ENCODE peak calls at places on chromosomes 6 and 20, in eight cellular contexts. N is GM13977, R is cardiac fibroblast, V is dorsolateral prefrontal cortex, G is brain microvascular endothelial cell, M is AG10803, W is bronchial epithelial cell, D is endothelial cell. K is an unnamed sample.
A peak's percentile ranks its signal among the peaks of the same experiment; 100 is the strongest.

GRCh38 chr6:135922170-135922569 is 70.7 kb downstream of the PDE7B start:
- DNase-seq in G (peak; percentile 92), M (peak; percentile 98), N (no peak), W (peak; percentile 99), R (peak; percentile 99), V (no peak), D (no peak), K (peak; percentile 98)

GRCh38 chr20:22515264-22515663 is 69.1 kb downstream of the FOXA2 start:
- DNase-seq in W (no peak), V (no peak), R (no peak), N (no peak), M (no peak), G (no peak), D (no peak), K (no peak)

GRCh38 chr20:36579996-36580545 is 6.7 kb downstream of the TGIF2 start:
- DNase-seq in N (no peak), G (peak; percentile 28), D (no peak), M (peak; percentile 15), W (no peak), V (no peak), R (peak; percentile 18), K (no peak)

GRCh38 chr6:146813554-146813953 is 214.8 kb downstream of the ADGB start:
- DNase-seq in W (no peak), N (no peak), V (no peak), G (no peak), R (peak; percentile 48), M (peak; percentile 32), D (no peak), K (no peak)

GRCh38 chr6:22570185-22570551 is 802 bp downstream of the HDGFL1 start:
- DNase-seq in N (no peak), G (no peak), R (no peak), M (no peak), W (no peak), D (no peak), V (no peak), K (no peak)

GRCh38 chr6:141105481-141105880 is 1027.2 kb upstream of the GJE1 start:
- DNase-seq in D (no peak), V (no peak), G (peak; percentile 70), W (no peak), N (no peak), M (peak; percentile 67), R (peak; percentile 48), K (no peak)

GRCh38 chr6:71335544-71335943 is 46.9 kb downstream of the OGFRL1 start:
- DNase-seq in V (no peak), N (no peak), W (no peak), G (no peak), D (no peak), M (no peak), R (no peak), K (no peak)

GRCh38 chr20:43926287-43926686 is 11.6 kb downstream of the TOX2 start:
- DNase-seq in M (no peak), G (no peak), V (no peak), W (no peak), R (no peak), D (no peak), N (no peak), K (no peak)

DNA sequence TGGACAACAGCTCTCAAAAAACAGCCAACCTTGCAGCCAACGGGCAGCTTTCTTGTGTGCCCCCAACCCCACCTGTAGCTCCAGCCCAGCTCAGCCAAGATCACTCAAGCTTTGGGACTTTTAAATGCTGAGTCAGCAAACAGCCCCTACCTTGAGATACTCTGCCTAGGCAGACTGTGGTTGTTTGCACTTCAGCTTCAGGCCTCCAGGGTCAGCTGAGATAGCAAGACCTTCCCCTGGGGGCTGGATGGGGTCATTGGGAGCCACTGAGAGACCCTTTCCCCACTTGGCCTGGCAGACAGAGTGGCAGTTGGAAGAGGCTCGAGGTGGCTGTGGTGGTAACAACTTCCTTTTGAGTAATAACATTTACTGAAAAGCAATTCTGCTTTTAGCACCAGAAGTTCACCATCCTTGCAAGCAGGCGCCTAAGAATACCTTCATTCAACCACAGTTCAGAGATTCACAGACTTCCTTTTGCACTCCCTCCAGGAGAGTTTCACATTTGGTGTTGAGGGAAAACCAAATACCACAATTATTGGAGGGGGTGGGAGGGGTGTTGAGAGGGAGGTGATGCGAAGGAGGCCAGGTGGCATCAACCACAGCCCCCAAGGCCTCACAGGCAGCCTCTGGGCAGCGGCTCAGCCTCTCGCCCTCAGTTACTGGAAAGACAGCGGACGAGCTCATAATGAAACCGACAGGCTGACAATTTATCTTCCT is 148.0 kb downstream of the CEBPB start:
- DNase-seq in R (no peak), M (peak; percentile 67), W (no peak), D (no peak), G (no peak), V (peak; percentile 32), N (peak; percentile 85), K (no peak)
- TF ChIP-seq CTCF in R (no peak), M (peak; percentile 8), W (no peak), D (no peak), G (no peak), V (no peak), N (no peak), K (no peak)

DNA sequence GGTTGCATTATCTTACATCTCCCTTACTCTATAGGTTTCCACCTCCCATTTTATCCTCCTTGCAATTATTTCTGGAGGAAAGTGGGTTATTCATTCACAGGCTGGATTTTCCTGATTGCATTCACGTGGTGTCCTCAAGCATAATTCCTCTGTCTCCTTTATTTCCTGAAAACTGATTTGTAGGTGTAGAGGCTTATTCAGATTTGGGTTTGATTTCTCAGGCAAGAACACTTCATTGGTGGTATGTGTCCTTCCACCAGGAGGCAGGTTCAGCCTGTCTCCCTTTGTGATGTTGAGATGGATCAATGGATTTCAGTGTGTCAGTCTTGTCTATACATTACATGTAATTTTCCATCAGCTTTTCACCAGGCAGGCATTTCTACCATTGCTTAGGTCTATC is 17.3 kb downstream of the DNPH1 start:
- DNase-seq in R (no peak), M (no peak), D (no peak), V (no peak), G (no peak), W (no peak), N (no peak), K (no peak)
- TF ChIP-seq CTCF in R (no peak), M (no peak), D (no peak), V (no peak), G (peak; percentile 26), W (peak; percentile 12), N (peak; percentile 2), K (no peak)

GRCh38 chr20:8856668-8857067 is 212.2 kb upstream of the PLCB4 start:
- DNase-seq in M (no peak), N (no peak), W (no peak), G (no peak), D (no peak), V (no peak), R (no peak), K (no peak)

GRCh38 chr20:8858181-8858794 is 210.6 kb upstream of the PLCB4 start:
- DNase-seq in W (no peak), V (no peak), N (no peak), M (peak; percentile 35), D (no peak), G (peak; percentile 19), R (peak; percentile 11), K (no peak)

GRCh38 chr20:8853805-8854338 is 215.0 kb upstream of the PLCB4 start:
- DNase-seq in R (peak; percentile 90), V (no peak), D (peak; percentile 40), M (peak; percentile 81), G (peak; percentile 78), W (peak; percentile 75), N (peak; percentile 53), K (peak; percentile 79)

GRCh38 chr20:8854566-8854965 is 214.3 kb upstream of the PLCB4 start:
- DNase-seq in R (peak; percentile 54), N (no peak), V (no peak), W (no peak), M (peak; percentile 82), G (peak; percentile 58), D (peak; percentile 19), K (no peak)

DNA sequence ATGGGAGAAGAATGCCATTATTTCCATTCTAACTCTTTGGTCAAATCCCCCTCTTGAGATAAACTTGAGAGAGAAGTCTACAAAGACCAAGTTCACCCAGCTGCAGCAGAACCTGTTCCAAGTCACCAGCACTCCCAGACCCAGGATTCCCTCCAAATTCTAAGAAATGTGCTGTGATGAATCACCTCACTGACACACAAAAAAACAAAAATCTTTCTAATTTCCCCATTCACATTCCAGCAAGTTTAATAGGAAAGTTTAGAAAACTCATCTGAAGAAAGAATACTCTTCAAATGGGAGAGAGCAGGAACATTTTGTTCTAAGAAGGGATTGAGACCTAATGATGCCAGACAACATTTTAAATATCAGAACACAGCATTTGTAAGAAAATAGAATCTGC is 213.6 kb upstream of the PLCB4 start:
- DNase-seq in D (no peak), W (no peak), N (no peak), M (peak; percentile 83), R (peak; percentile 67), V (no peak), G (no peak), K (peak; percentile 37)
- TF ChIP-seq CTCF in D (no peak), W (no peak), N (no peak), M (no peak), R (no peak), V (no peak), G (no peak), K (no peak)

GRCh38 chr6:69729870-69730449 is 66.8 kb downstream of the LMBRD1 start:
- DNase-seq in M (peak; percentile 1), V (no peak), N (no peak), D (no peak), R (peak; percentile 32), W (peak; percentile 17), G (no peak), K (peak; percentile 3)
- TF ChIP-seq CTCF in M (peak; percentile 52), V (peak; percentile 68), N (peak; percentile 29), D (peak; percentile 60), R (no peak), W (peak; percentile 1), G (no peak), K (no peak)

GRCh38 chr6:134173936-134174789 is 121.7 kb upstream of the SLC2A12 start:
- DNase-seq in D (peak; percentile 87), R (peak; percentile 94), G (peak; percentile 75), M (peak; percentile 84), W (peak; percentile 72), N (peak; percentile 75), V (peak; percentile 74), K (peak; percentile 90)
- TF ChIP-seq CTCF in D (peak; percentile 98), R (peak; percentile 65), G (peak; percentile 80), M (peak; percentile 81), W (peak; percentile 75), N (peak; percentile 86), V (peak; percentile 88), K (peak; percentile 86)

DNA sequence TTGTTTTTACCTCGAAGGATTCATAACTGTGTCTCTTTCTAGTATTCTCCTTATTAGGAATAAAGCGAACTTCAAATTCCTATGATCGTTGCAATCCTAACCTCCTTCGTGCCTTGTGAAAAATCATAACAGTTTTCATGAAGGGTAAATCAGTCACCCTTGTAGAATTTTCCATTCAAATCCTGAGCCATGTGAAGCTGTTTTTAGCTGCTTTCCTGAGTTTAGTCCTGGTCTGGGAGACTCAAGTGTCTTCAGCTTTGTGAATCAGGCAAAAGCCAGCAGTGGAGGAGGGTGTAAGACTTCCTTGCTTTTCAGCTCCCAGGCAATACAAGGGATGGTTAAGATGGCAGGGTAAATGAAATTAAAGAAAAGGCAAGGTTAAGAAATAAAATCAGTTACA is 24.3 kb downstream of the GCNT2 start:
- DNase-seq in M (no peak), D (no peak), W (no peak), N (no peak), V (no peak), G (no peak), R (no peak), K (no peak)
- TF ChIP-seq CTCF in M (no peak), D (no peak), W (no peak), N (no peak), V (no peak), G (no peak), R (no peak), K (no peak)

GRCh38 chr6:139117734-139118133 is 17.1 kb upstream of the HECA start:
- DNase-seq in V (no peak), R (peak; percentile 39), M (no peak), N (no peak), G (no peak), D (no peak), W (no peak), K (no peak)
- TF ChIP-seq CTCF in V (no peak), R (peak; percentile 25), M (peak; percentile 20), N (no peak), G (peak; percentile 23), D (peak; percentile 27), W (peak; percentile 11), K (no peak)